ENCODE peak calls at places on chromosomes 13 and 19, in nine cellular contexts. Q, I, T, G, H, Z, F, M and K are unnamed samples.

GRCh38 chr19:49506575-49507105 is 5.8 kb upstream of the FCGRT start:
- DNase-seq in M (peak), F (no peak), H (no peak), Z (peak), G (peak), Q (peak), I (peak), T (peak), K (peak)

GRCh38 chr19:41114132-41114531 is at the start of gene CYP2F1:
- DNase-seq in Q (no peak), T (no peak), H (no peak), F (no peak), I (no peak), Z (no peak), M (no peak), G (no peak), K (no peak)

GRCh38 chr19:3482507-3483225 is 575 bp downstream of the SMIM44 start:
- DNase-seq in T (peak), Q (no peak), Z (no peak), H (no peak), M (peak), G (no peak), F (no peak), I (no peak), K (peak)

GRCh38 chr13:23069571-23069970 is 111.2 kb upstream of the SGCG start:
- DNase-seq in M (peak), G (no peak), H (no peak), Q (no peak), T (no peak), Z (no peak), F (no peak), I (peak), K (peak)

GRCh38 chr13:27631156-27631555 is 9.5 kb downstream of the POLR1D start:
- DNase-seq in Z (no peak), F (no peak), I (no peak), T (no peak), Q (no peak), M (no peak), G (no peak), H (no peak), K (no peak)

GRCh38 chr13:87334176-87334575 is 337.0 kb upstream of the SLITRK5 start:
- DNase-seq in I (no peak), T (no peak), H (no peak), F (no peak), M (no peak), Z (no peak), Q (no peak), G (no peak), K (no peak)

GRCh38 chr13:103031332-103031873 is 34.8 kb downstream of the SLC10A2 start:
- DNase-seq in Q (no peak), Z (no peak), G (no peak), I (no peak), T (no peak), H (no peak), M (no peak), F (no peak), K (no peak)

GRCh38 chr19:43778651-43779050 is 2.1 kb downstream of the KCNN4 start:
- DNase-seq in T (no peak), G (no peak), H (no peak), I (no peak), F (no peak), M (no peak), Z (no peak), Q (no peak), K (peak)

GRCh38 chr19:49555600-49556411 is 24.6 kb downstream of the NOSIP start:
- DNase-seq in Q (peak), I (peak), F (no peak), Z (peak), G (no peak), T (peak), H (no peak), M (peak), K (peak)

GRCh38 chr19:52527954-52528326 is 472 bp downstream of the ZNF808 start:
- DNase-seq in T (peak), F (no peak), G (peak), M (no peak), I (peak), H (no peak), Q (no peak), Z (peak), K (no peak)

GRCh38 chr13:32126298-32126697 is 94.7 kb downstream of the FRY start:
- DNase-seq in H (no peak), Q (no peak), Z (no peak), G (no peak), M (no peak), T (no peak), F (no peak), I (no peak), K (no peak)

GRCh38 chr19:55579766-55580621 is 654 bp downstream of the ZNF579 start:
- DNase-seq in G (no peak), T (peak), M (peak), I (peak), F (no peak), H (no peak), Q (no peak), Z (peak), K (peak)

GRCh38 chr19:8423821-8424223 is 10.7 kb downstream of the MARCHF2 start:
- DNase-seq in I (peak), Z (no peak), G (peak), H (no peak), Q (no peak), F (peak), T (peak), M (peak), K (peak)

GRCh38 chr19:9161427-9161826 is 17.4 kb upstream of the OR7D2 start:
- DNase-seq in F (no peak), H (no peak), T (no peak), Q (no peak), M (no peak), I (no peak), Z (no peak), G (no peak), K (no peak)

GRCh38 chr19:11375143-11375948 is 880 bp downstream of the SWSAP1 start:
- DNase-seq in F (no peak), I (no peak), M (no peak), H (peak), T (peak), Q (peak), Z (peak), G (no peak), K (peak)

GRCh38 chr19:4800591-4801081 is 9.1 kb downstream of the FEM1A start:
- DNase-seq in I (peak), F (no peak), T (peak), G (no peak), H (no peak), Z (no peak), Q (no peak), M (no peak), K (no peak)

GRCh38 chr19:45276284-45276687 is 25.2 kb downstream of the MARK4 start:
- DNase-seq in H (no peak), Z (no peak), T (no peak), G (no peak), F (no peak), Q (no peak), M (no peak), I (no peak), K (peak)